ENCODE peak calls at places on chromosomes 7 and 10, in seven cellular contexts. Q is NCI-H1105 treated with DMSO at 0.1 percent for 48 hours; D is NCI-H1417 treated with DMSO at 0.1 percent for 48 hours; S is activated effector memory CD4-positive, alpha-beta T cell treated with anti-CD3 and anti-CD28 coated beads, Interleukin-2, amount 50 U/mL, for 16 hours; K is Calu3; B is NCI-H2029; F is stimulated activated CD4-positive, alpha-beta T cell treated with anti-CD3 and anti-CD28 coated beads, Interleukin-1b, Interleukin-23, amount 100 ng/mL, for 1 hour. X is an unnamed sample.

GRCh38 chr7:41921453-41921912 is 218.6 kb upstream of the INHBA start:
- DNase-seq in B (no peak), S (no peak), D (no peak), K (no peak), F (no peak), Q (no peak), X (no peak)

GRCh38 chr7:70072220-70072619 is 473.9 kb downstream of the AUTS2 start:
- DNase-seq in D (no peak), F (no peak), S (no peak), Q (no peak), B (peak; percentile 80), K (no peak), X (peak; percentile 52)

GRCh38 chr10:80458263-80458625 is 4.1 kb downstream of the TSPAN14 start:
- DNase-seq in D (no peak), S (peak; percentile 58), Q (no peak), B (no peak), K (no peak), F (no peak), X (no peak)

GRCh38 chr7:151345576-151345975 is 4.0 kb downstream of the NUB1 start:
- DNase-seq in D (no peak), S (no peak), K (no peak), B (no peak), Q (no peak), F (no peak), X (no peak)

GRCh38 chr7:138886501-138886917 is 88.5 kb upstream of the ATP6V0A4 start:
- DNase-seq in S (no peak), D (peak; percentile 16), F (no peak), B (peak; percentile 90), K (peak; percentile 59), Q (peak; percentile 22), X (peak; percentile 26)

GRCh38 chr7:40885503-40885902 is 750.7 kb downstream of the SUGCT start:
- DNase-seq in S (no peak), F (no peak), K (peak; percentile 44), B (no peak), Q (no peak), D (no peak), X (no peak)

GRCh38 chr10:98226508-98227144 is 41.4 kb downstream of the LOXL4 start:
- DNase-seq in Q (no peak), F (no peak), S (no peak), K (no peak), B (no peak), D (no peak), X (no peak)

GRCh38 chr7:24318326-24318725 is 34.3 kb downstream of the NPY start:
- DNase-seq in K (no peak), B (no peak), Q (no peak), D (no peak), F (no peak), S (no peak), X (no peak)

GRCh38 chr7:3464900-3465622 is 164.0 kb downstream of the SDK1 start:
- DNase-seq in S (no peak), F (no peak), K (no peak), D (no peak), B (no peak), Q (no peak), X (no peak)

GRCh38 chr10:13693783-13694450 is 107.2 kb downstream of the PRPF18 start:
- DNase-seq in F (no peak), D (no peak), S (no peak), Q (no peak), B (no peak), K (no peak), X (no peak)

GRCh38 chr7:20141666-20142065 is 75.5 kb downstream of the MACC1 start:
- DNase-seq in K (no peak), S (no peak), Q (peak; percentile 10), F (no peak), B (peak; percentile 96), D (peak; percentile 54), X (no peak)

GRCh38 chr7:140295224-140295623 is 103.1 kb downstream of the SLC37A3 start:
- DNase-seq in F (no peak), S (peak; percentile 12), D (no peak), Q (no peak), B (no peak), K (no peak), X (no peak)

GRCh38 chr7:90625562-90625961 is 29.4 kb downstream of the CDK14 start:
- DNase-seq in D (no peak), S (no peak), Q (peak; percentile 52), B (peak; percentile 8), F (no peak), K (peak; percentile 17), X (no peak)

GRCh38 chr7:44489955-44490350 is 505 bp downstream of the NUDCD3 start:
- DNase-seq in D (no peak), S (peak; percentile 79), Q (peak; percentile 22), K (peak; percentile 32), F (peak; percentile 10), B (no peak), X (no peak)

GRCh38 chr7:1251796-1252542 is 19.3 kb downstream of the UNCX start:
- DNase-seq in S (no peak), D (no peak), B (no peak), K (no peak), F (no peak), Q (no peak), X (no peak)

GRCh38 chr10:46217749-46218453 is 68.9 kb upstream of the ANTXRL start:
- DNase-seq in B (no peak), S (no peak), Q (no peak), D (no peak), F (no peak), K (no peak), X (no peak)

GRCh38 chr10:132248455-132249231 is 59.1 kb downstream of the STK32C start:
- DNase-seq in B (peak; percentile 27), K (peak; percentile 65), F (peak; percentile 47), D (peak; percentile 1), S (peak; percentile 87), Q (peak; percentile 33), X (no peak)

GRCh38 chr10:71176661-71177060 is 35.7 kb upstream of the UNC5B start:
- DNase-seq in B (no peak), Q (no peak), S (no peak), D (no peak), F (no peak), K (no peak), X (no peak)

GRCh38 chr7:151076863-151077704 is 3.5 kb downstream of the FASTK start:
- DNase-seq in K (peak; percentile 60), F (no peak), Q (peak; percentile 8), S (peak; percentile 68), B (no peak), D (no peak), X (no peak)

GRCh38 chr7:66142334-66142733 is 27.7 kb downstream of the CRCP start:
- DNase-seq in Q (no peak), D (no peak), B (no peak), S (no peak), F (no peak), K (no peak), X (no peak)

X was measured in NCI-H187 treated with DMSO at 0.1 percent for 48 hours.